ENCODE peak calls at places on chromosome 4, in nine cellular contexts. H is keratinocyte, I is foreskin fibroblast, G is left ventricle myocardium inferior, O is neural progenitor cell, M is WTC11, N is PC-9, K is hepatocyte, Q is fibroblast of mammary gland. S is an unnamed sample.

GRCh38 chr4:77819409-77819835 is 254 bp upstream of the CNOT6L start:
- DNase-seq in M (peak), G (no peak), I (no peak), O (no peak), K (peak), H (no peak), Q (no peak), N (no peak), S (no peak)

GRCh38 chr4:5780831-5781480 is 70.0 kb downstream of the EVC start:
- DNase-seq in N (no peak), M (no peak), Q (peak), O (no peak), H (no peak), G (no peak), I (peak), K (peak), S (no peak)

GRCh38 chr4:140689628-140690027 is 66.6 kb downstream of the TBC1D9 start:
- DNase-seq in O (no peak), H (no peak), I (no peak), Q (no peak), G (no peak), N (no peak), M (no peak), K (no peak), S (no peak)

GRCh38 chr4:75432683-75433082 is 81.5 kb downstream of the RCHY1 start:
- DNase-seq in Q (peak), M (peak), I (peak), G (no peak), N (no peak), H (no peak), K (peak), O (peak), S (no peak)

GRCh38 chr4:77893451-77893850 is 30.8 kb downstream of the MRPL1 start:
- DNase-seq in Q (no peak), H (no peak), K (no peak), N (no peak), O (no peak), I (no peak), G (no peak), M (no peak), S (no peak)

GRCh38 chr4:173524218-173525117 is 5.6 kb downstream of the HAND2 start:
- DNase-seq in I (no peak), O (no peak), Q (no peak), K (no peak), G (no peak), N (no peak), M (no peak), H (no peak), S (no peak)

GRCh38 chr4:56696056-56696455 is 15.0 kb upstream of the HOPX start:
- DNase-seq in M (no peak), H (no peak), O (no peak), Q (no peak), N (peak), I (no peak), K (no peak), G (no peak), S (no peak)

GRCh38 chr4:121989715-121990114 is 37.9 kb upstream of the TRPC3 start:
- DNase-seq in K (peak), G (no peak), I (peak), H (no peak), N (no peak), O (peak), M (no peak), Q (peak), S (no peak)

GRCh38 chr4:94758141-94758699 is 465 bp downstream of the BMPR1B start:
- DNase-seq in N (no peak), O (peak), Q (no peak), K (peak), I (peak), M (peak), H (no peak), G (no peak), S (no peak)

GRCh38 chr4:186723207-186724047 is at the start of gene FAT1:
- DNase-seq in O (peak), I (peak), H (no peak), G (peak), Q (peak), K (peak), M (peak), N (no peak), S (no peak)

GRCh38 chr4:11228575-11228974 is 200.1 kb downstream of the HS3ST1 start:
- DNase-seq in I (no peak), G (no peak), K (no peak), N (peak), O (no peak), M (no peak), H (no peak), Q (no peak), S (no peak)

GRCh38 chr4:87151730-87152129 is 68.7 kb downstream of the KLHL8 start:
- DNase-seq in K (peak), Q (no peak), O (no peak), N (no peak), I (peak), G (no peak), H (no peak), M (no peak), S (no peak)

DNA sequence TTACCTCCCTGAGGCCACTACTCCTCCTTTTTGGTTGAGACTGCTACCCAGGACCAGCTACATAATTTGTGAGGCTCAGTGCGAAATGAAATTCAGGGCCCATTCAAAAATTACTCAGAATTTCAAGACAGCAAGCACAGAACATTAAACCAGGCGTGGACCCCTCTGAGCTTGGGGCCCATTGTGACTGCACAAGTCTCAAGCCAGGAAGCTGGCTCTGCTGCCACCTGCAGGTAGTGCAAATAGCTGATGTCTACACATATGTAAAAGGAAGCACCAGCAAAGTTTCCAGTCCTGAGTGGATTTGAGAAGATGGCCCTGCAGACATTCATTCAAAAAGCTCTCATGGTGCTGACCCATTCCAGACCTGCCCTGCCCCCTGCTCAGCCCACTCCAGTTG is 213.4 kb upstream of the LNX1 start:
- DNase-seq in O (peak), Q (peak), M (peak), H (no peak), K (peak), I (no peak), G (no peak), N (no peak), S (no peak)
- TF ChIP-seq CTCF in O (peak), Q (peak), M (peak), H (peak), K (peak), I (peak), G (peak), N (peak), S (no peak)

GRCh38 chr4:4521069-4521468 is 20.8 kb downstream of the STX18 start:
- DNase-seq in M (peak), K (no peak), I (no peak), O (peak), G (no peak), N (no peak), Q (no peak), H (no peak), S (no peak)

GRCh38 chr4:4521767-4522166 is 20.1 kb downstream of the STX18 start:
- DNase-seq in M (no peak), K (no peak), Q (no peak), I (no peak), H (no peak), O (no peak), G (no peak), N (no peak), S (no peak)

GRCh38 chr4:4518747-4519146 is 23.1 kb downstream of the STX18 start:
- DNase-seq in N (no peak), K (no peak), O (no peak), I (no peak), Q (no peak), M (no peak), H (no peak), G (no peak), S (no peak)

GRCh38 chr4:4524364-4524763 is 17.5 kb downstream of the STX18 start:
- DNase-seq in K (no peak), N (no peak), O (peak), M (peak), Q (no peak), H (no peak), G (no peak), I (no peak), S (no peak)

GRCh38 chr4:4519296-4519898 is 22.5 kb downstream of the STX18 start:
- DNase-seq in I (no peak), G (no peak), Q (peak), K (no peak), N (no peak), H (no peak), O (peak), M (no peak), S (no peak)
- TF ChIP-seq CTCF in I (peak), G (peak), Q (peak), K (peak), N (peak), H (peak), O (peak), M (peak), S (no peak)

DNA sequence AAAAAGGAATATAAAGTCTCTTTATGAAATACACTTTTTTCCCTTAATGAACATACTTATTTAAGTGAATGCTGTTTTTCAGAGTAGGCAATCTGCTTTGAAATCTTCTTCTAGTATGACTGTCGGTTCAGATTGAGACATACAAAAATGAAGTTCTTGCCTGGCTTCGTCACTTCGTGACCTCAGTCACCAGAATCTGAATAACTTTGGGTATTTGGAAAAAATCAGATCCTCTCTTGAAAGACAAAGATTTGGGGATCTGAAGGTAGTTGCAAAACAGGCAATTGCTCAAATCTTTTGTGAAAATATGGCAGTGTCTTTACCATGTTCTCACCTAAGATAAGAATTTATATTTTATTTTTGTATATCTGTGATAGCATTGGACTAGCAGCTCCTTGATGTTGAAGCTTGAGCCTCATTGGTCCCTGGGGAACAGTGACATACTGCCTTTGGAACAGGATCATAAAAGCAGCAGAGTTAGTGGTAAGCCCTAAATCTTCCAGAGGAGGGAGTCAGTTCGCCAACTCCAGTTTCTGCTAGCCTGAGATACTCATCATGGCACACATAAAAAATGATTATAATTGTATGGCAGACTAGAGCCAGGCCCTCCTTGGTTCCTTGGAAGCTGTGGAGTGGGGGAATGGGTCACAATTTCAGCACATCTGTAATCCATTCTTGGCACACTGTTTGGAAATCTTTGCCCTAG is 4.9 kb downstream of the ARFIP1 start:
- DNase-seq in M (no peak), Q (peak), G (no peak), K (peak), N (no peak), I (peak), O (no peak), H (no peak), S (no peak)
- TF ChIP-seq CTCF in M (no peak), Q (peak), G (no peak), K (peak), N (no peak), I (no peak), O (peak), H (peak), S (no peak)

GRCh38 chr4:73853246-73853704 is at the start of gene PF4V1:
- DNase-seq in I (no peak), M (peak), N (no peak), H (no peak), G (no peak), K (peak), Q (peak), O (peak), S (no peak)
- TF ChIP-seq CTCF in I (peak), M (no peak), N (no peak), H (peak), G (peak), K (peak), Q (peak), O (no peak), S (no peak)

GRCh38 chr4:106818764-106819163 is 217.3 kb downstream of the DKK2 start:
- DNase-seq in K (no peak), M (no peak), Q (peak), O (no peak), G (no peak), N (no peak), H (no peak), I (no peak), S (no peak)
- TF ChIP-seq CTCF in K (peak), M (no peak), Q (peak), O (peak), G (no peak), N (peak), H (no peak), I (peak), S (no peak)

GRCh38 chr4:19971829-19972228 is 279.9 kb upstream of the SLIT2 start:
- DNase-seq in M (no peak), O (no peak), K (no peak), Q (no peak), I (no peak), H (no peak), G (no peak), N (no peak), S (no peak)

DNA sequence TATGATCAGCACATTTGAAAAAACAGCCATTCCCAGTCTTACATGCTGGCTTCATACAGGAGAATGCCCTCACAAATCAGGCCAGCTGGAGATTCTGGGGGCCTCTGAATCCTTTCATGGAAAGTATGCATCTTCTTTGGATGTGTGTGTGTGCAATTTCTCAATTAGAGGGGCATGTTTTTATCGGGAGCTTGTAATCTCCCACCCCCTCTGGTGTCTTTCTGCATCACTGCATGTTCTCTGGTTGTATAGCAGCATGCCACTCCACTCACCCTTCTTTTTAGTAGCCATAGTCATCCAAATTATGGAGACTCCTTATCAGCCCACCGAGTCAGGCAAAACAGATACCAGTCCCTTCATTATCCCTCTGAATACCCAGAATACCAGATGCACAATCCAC is 282.2 kb upstream of the SLIT2 start:
- DNase-seq in Q (no peak), N (no peak), G (no peak), H (no peak), O (peak), I (no peak), K (no peak), M (no peak), S (no peak)
- TF ChIP-seq CTCF in Q (peak), N (no peak), G (no peak), H (no peak), O (no peak), I (no peak), K (no peak), M (no peak), S (no peak)

GRCh38 chr4:38169524-38169923 is 209.3 kb downstream of the PTTG2 start:
- DNase-seq in Q (no peak), I (no peak), K (no peak), H (no peak), G (no peak), M (no peak), O (no peak), N (no peak), S (no peak)
- TF ChIP-seq CTCF in Q (no peak), I (no peak), K (no peak), H (peak), G (no peak), M (no peak), O (peak), N (peak), S (no peak)

DNA sequence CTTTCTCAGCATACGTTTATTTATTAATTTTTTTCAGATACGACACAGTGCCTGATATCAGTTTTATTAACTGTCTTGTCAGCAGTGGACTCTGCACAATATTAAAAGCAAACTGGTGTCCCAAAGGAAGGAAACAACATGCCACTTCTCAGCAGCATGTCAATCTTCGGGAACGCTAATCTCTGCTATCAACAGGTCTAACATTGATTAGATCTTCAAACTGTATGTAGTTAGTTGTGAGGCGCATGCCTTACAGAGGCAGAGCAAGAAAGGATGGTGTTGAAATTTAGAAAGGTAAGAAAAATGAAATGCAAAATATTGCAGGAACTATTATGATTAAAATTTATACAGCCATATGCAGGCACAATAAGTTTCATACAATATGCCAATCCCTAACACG is 233.7 kb upstream of the NDST3 start:
- DNase-seq in Q (no peak), H (no peak), G (no peak), M (no peak), K (no peak), N (no peak), O (no peak), I (no peak), S (no peak)
- TF ChIP-seq CTCF in Q (no peak), H (no peak), G (no peak), M (no peak), K (no peak), N (no peak), O (no peak), I (no peak), S (no peak)

GRCh38 chr4:163558539-163559044 is 64.1 kb downstream of the TMA16 start:
- DNase-seq in I (no peak), K (peak), G (no peak), N (no peak), O (no peak), Q (no peak), H (no peak), M (no peak), S (no peak)

GRCh38 chr4:163556169-163556568 is 61.7 kb downstream of the TMA16 start:
- DNase-seq in I (no peak), N (no peak), O (no peak), G (no peak), M (no peak), K (no peak), Q (peak), H (no peak), S (no peak)

GRCh38 chr4:163556650-163557391 is 62.3 kb downstream of the TMA16 start:
- DNase-seq in N (no peak), H (no peak), I (no peak), M (no peak), O (no peak), K (no peak), Q (no peak), G (no peak), S (no peak)

GRCh38 chr4:163553146-163553545 is 58.7 kb downstream of the TMA16 start:
- DNase-seq in N (no peak), I (no peak), K (no peak), G (no peak), M (no peak), O (no peak), H (no peak), Q (no peak), S (no peak)

DNA sequence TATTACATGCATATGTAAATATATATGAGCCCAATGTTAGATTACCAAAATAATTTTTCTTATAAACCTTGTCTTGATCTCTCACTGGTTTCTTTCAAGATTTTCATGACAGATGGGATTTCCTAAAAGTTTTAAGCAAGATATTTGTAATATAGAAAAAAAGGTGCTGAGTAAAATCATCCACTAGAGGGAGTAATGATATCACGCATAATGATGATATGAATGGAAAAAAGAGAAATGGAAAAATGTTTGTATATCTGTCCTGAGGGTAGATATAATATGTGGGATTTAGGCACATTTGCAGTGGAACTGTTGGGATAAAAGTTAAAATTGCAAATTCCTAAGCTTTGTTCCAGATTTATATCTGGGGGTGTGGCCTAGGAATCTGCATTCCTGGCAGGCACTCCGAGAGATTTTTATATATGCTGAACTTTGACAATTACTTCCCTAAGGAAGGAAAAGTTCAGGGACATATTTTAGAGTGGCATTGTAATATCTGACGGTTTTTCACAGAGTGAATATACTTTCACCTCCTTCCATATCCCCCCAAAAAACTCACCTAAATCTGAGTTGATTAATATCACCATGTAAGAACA is 60.5 kb downstream of the TMA16 start:
- DNase-seq in K (peak), O (no peak), N (no peak), Q (peak), I (no peak), M (no peak), G (no peak), H (no peak), S (no peak)
- TF ChIP-seq CTCF in K (peak), O (peak), N (peak), Q (peak), I (peak), M (peak), G (peak), H (peak), S (no peak)

DNA sequence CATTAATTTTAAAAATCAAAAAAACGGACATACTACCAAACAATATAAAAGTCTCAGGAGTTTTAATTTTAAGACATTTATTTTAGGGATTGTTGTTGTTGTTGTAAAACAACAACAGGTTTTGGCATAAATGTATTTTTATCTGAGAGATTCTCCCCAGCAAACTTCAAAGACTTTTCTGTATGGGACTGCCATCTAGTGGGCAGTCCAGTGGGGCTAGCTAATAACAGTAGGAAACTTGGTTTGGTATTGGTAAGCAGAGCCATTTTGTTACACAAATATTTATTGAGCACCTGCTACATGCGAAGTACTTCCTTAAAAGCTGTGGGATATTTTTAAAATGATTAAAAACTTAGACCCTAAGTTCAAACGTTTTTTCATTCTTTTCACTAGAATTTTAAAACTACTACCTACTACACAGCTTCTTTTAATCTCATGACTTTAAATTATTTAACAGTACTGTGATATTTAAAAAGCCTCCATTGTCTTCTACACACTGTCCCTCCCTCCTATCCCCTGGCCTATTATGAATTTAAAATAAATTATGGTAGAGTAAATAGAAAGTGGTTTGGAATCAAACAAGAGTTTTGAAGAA is 1028.4 kb upstream of the INTU start:
- DNase-seq in I (peak), H (no peak), O (peak), G (no peak), N (no peak), Q (peak), K (peak), M (peak), S (no peak)
- TF ChIP-seq CTCF in I (peak), H (peak), O (peak), G (peak), N (peak), Q (peak), K (peak), M (peak), S (no peak)

S was measured in omental fat pad.